ENCODE peak calls at places on chromosomes 4 and X, in eight cellular contexts. C, T, W, N, Z, R, D and V are unnamed samples.

GRCh38 chr4:3636628-3637320 is 104.6 kb upstream of the LRPAP1 start:
- DNase-seq in D (no peak), N (no peak), R (no peak), T (no peak), W (no peak), Z (no peak), C (no peak), V (no peak)

GRCh38 chrX:21723097-21723496 is 34.8 kb downstream of the SMPX start:
- DNase-seq in N (peak), D (no peak), W (peak), R (no peak), C (peak), T (no peak), Z (no peak), V (no peak)

GRCh38 chr4:21802406-21802805 is 146.2 kb downstream of the KCNIP4 start:
- DNase-seq in N (no peak), Z (no peak), C (no peak), R (no peak), W (no peak), T (no peak), D (no peak), V (no peak)

GRCh38 chr4:99652596-99653436 is 4.8 kb downstream of the C4orf54 start:
- DNase-seq in D (no peak), R (no peak), W (no peak), Z (no peak), T (no peak), C (no peak), N (no peak), V (no peak)

GRCh38 chr4:139892973-139893736 is 227.5 kb downstream of the MGST2 start:
- DNase-seq in T (no peak), Z (no peak), W (no peak), C (no peak), D (no peak), R (no peak), N (no peak), V (no peak)

GRCh38 chr4:170931326-170931725 is 841.6 kb upstream of the AADAT start:
- DNase-seq in R (no peak), N (no peak), T (no peak), W (no peak), C (no peak), Z (no peak), D (no peak), V (no peak)

GRCh38 chr4:110612631-110613269 is 10.1 kb downstream of the PITX2 start:
- DNase-seq in Z (no peak), R (no peak), T (no peak), D (no peak), W (no peak), N (no peak), C (no peak), V (no peak)

GRCh38 chr4:179307297-179308136 is 1865.3 kb upstream of the AGA start:
- DNase-seq in W (peak), T (no peak), D (no peak), Z (peak), R (no peak), N (peak), C (peak), V (no peak)

GRCh38 chr4:26596843-26597242 is 13.0 kb downstream of the TBC1D19 start:
- DNase-seq in T (no peak), W (no peak), C (no peak), R (no peak), N (peak), D (no peak), Z (no peak), V (no peak)

GRCh38 chr4:16627999-16628398 is 270.4 kb downstream of the LDB2 start:
- DNase-seq in Z (no peak), R (no peak), N (peak), C (peak), T (no peak), D (no peak), W (no peak), V (no peak)

GRCh38 chrX:88735835-88736234 is 11.2 kb upstream of the CPXCR1 start:
- DNase-seq in N (no peak), C (no peak), D (no peak), W (no peak), T (no peak), R (no peak), Z (no peak), V (no peak)
- H3K27ac ChIP-seq in N (no peak), C (no peak), D (no peak), W (no peak), T (no peak), R (no peak), Z (no peak), V (no peak)

GRCh38 chrX:23908219-23909003 is 605 bp downstream of the CXorf58 start:
- DNase-seq in N (no peak), D (no peak), W (peak), Z (no peak), R (no peak), C (peak), T (no peak), V (no peak)
- H3K4me3 ChIP-seq in N (peak), D (peak), W (peak), Z (no peak), R (peak), C (peak), T (peak), V (peak)

DNA sequence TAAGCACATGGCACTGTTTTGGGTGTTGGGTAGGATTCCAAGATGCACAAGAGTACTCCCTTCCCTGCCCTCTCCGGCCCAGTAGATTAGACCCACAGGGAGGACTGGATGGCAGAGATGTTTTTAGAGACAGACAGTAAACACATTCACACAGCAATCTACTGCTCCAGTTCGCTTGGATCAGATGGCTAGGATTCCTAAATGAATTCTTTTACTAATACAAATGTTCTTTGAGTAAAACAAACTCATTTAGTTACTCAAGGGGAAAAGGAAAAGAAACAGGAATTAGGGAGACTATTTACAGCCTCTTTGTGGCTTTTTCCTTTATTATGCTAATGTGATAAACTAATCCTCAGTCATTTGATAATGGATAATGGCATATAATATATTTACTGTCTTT is 5.9 kb downstream of the SNX25 start:
- DNase-seq in T (no peak), C (no peak), Z (no peak), W (no peak), D (no peak), N (peak), R (no peak), V (no peak)
- H3K27ac ChIP-seq in T (no peak), C (no peak), Z (peak), W (no peak), D (no peak), N (no peak), R (no peak), V (peak)

GRCh38 chr4:154741131-154741530 is 2.7 kb upstream of the LRAT start:
- DNase-seq in T (no peak), R (no peak), D (no peak), W (no peak), N (no peak), Z (no peak), C (no peak), V (no peak)
- H3K4me3 ChIP-seq in T (no peak), R (no peak), D (no peak), W (no peak), N (no peak), Z (no peak), C (no peak), V (no peak)

GRCh38 chr4:158995040-158995439 is 107.8 kb upstream of the RAPGEF2 start:
- DNase-seq in T (no peak), Z (no peak), N (no peak), W (no peak), D (no peak), R (no peak), C (no peak), V (no peak)

GRCh38 chr4:158995963-158996362 is 106.9 kb upstream of the RAPGEF2 start:
- DNase-seq in W (no peak), C (no peak), T (no peak), Z (no peak), N (no peak), D (no peak), R (no peak), V (no peak)

GRCh38 chr4:158998624-158999023 is 104.3 kb upstream of the RAPGEF2 start:
- DNase-seq in N (no peak), R (no peak), W (no peak), T (no peak), C (peak), D (no peak), Z (no peak), V (no peak)

GRCh38 chr4:158997660-158998349 is 105.1 kb upstream of the RAPGEF2 start:
- DNase-seq in R (no peak), N (no peak), W (no peak), C (no peak), T (no peak), D (no peak), Z (no peak), V (no peak)

GRCh38 chr4:158996669-158997074 is 106.2 kb upstream of the RAPGEF2 start:
- DNase-seq in N (peak), Z (no peak), C (peak), D (no peak), T (no peak), R (no peak), W (no peak), V (no peak)
- H3K27ac ChIP-seq in N (no peak), Z (no peak), C (no peak), D (no peak), T (no peak), R (no peak), W (no peak), V (no peak)